ENCODE peak calls at places on chromosomes 11 and 22, in eight cellular contexts. T is activated CD8-positive, alpha-beta memory T cell treated with anti-CD3 and anti-CD28 coated beads for 24 hours; Z is HEK293T; R is RWPE1; J is NCI-H1930; D is stimulated activated CD4-positive, alpha-beta T cell treated with anti-CD3 and anti-CD28 coated beads, Interleukin-1b, Interleukin-23, amount 100 ng/mL, for 1 hour; F is HS-5; U is mucosa of descending colon. M is an unnamed sample.

GRCh38 chr11:124602193-124602592 is 9.0 kb upstream of the PANX3 start:
- DNase-seq in U (no peak), T (no peak), R (no peak), Z (no peak), F (peak), J (no peak), D (no peak), M (no peak)

GRCh38 chr11:59226396-59226795 is 13.7 kb upstream of the MPEG1 start:
- DNase-seq in U (no peak), J (no peak), T (no peak), Z (no peak), D (no peak), R (no peak), F (no peak), M (no peak)

GRCh38 chr11:134119094-134119493 is 50.2 kb downstream of the JAM3 start:
- DNase-seq in R (peak), F (no peak), D (no peak), T (no peak), Z (no peak), J (no peak), U (no peak), M (peak)

GRCh38 chr22:17797721-17798559 is 23.7 kb upstream of the BID start:
- DNase-seq in D (no peak), T (no peak), J (no peak), U (no peak), Z (no peak), R (no peak), F (no peak), M (peak)

GRCh38 chr11:99505319-99505718 is 484.6 kb downstream of the CNTN5 start:
- DNase-seq in F (peak), J (no peak), R (peak), D (no peak), T (no peak), U (no peak), Z (no peak), M (no peak)

GRCh38 chr11:74397531-74398243 is 546 bp downstream of the PGM2L1 start:
- DNase-seq in D (no peak), T (no peak), R (peak), F (no peak), U (peak), J (no peak), Z (peak), M (peak)

GRCh38 chr22:43078522-43078921 is 10.7 kb downstream of the TTLL1 start:
- DNase-seq in F (no peak), U (peak), Z (no peak), J (no peak), R (no peak), D (no peak), T (no peak), M (no peak)

GRCh38 chr11:92978226-92979111 is 9.0 kb downstream of the MTNR1B start:
- DNase-seq in U (no peak), T (no peak), R (no peak), D (no peak), F (peak), Z (no peak), J (no peak), M (no peak)

GRCh38 chr22:44455963-44456358 is 42.1 kb downstream of the RTL6 start:
- DNase-seq in Z (no peak), J (no peak), U (no peak), D (no peak), R (no peak), T (peak), F (no peak), M (no peak)

GRCh38 chr11:108857382-108857781 is 192.5 kb downstream of the DDX10 start:
- DNase-seq in U (no peak), Z (no peak), F (no peak), R (no peak), D (no peak), T (no peak), J (no peak), M (no peak)